ENCODE peak calls at places on chromosomes 11 and 22, in seven cellular contexts. O is nephron progenitor cell; B is GM06990; I is stromal cell of bone marrow; H is heart left ventricle; C is HEK293T; N is activated CD4-positive, alpha-beta T cell treated with anti-CD3 and anti-CD28 coated beads for 36 hours. X is an unnamed sample.

GRCh38 chr11:19646921-19647320 is 65.7 kb upstream of the NAV2 start:
- DNase-seq in O (no peak), B (no peak), I (peak; percentile 92), H (no peak), C (no peak), N (no peak), X (peak; percentile 99)

GRCh38 chr11:117876341-117877119 is at the start of gene FXYD6:
- DNase-seq in O (peak; percentile 78), B (no peak), I (no peak), H (peak; percentile 77), C (peak; percentile 77), N (peak; percentile 24), X (no peak)

GRCh38 chr11:74418509-74418895 is 20.3 kb upstream of the PGM2L1 start:
- DNase-seq in O (no peak), B (no peak), I (peak; percentile 81), H (no peak), C (peak; percentile 14), N (no peak), X (peak; percentile 37)

GRCh38 chr11:94433049-94433448 is 31.8 kb upstream of the GPR83 start:
- DNase-seq in O (no peak), B (no peak), I (no peak), H (no peak), C (no peak), N (no peak), X (no peak)

GRCh38 chr11:67312187-67313021 is 9.1 kb downstream of the SSH3 start:
- DNase-seq in O (no peak), B (no peak), I (no peak), H (peak; percentile 30), C (peak; percentile 2), N (peak; percentile 57), X (no peak)

GRCh38 chr11:117171648-117172051 is 6.9 kb upstream of the SIDT2 start:
- DNase-seq in O (no peak), B (no peak), I (no peak), H (no peak), C (no peak), N (no peak), X (no peak)

GRCh38 chr11:2662024-2662312 is 37.8 kb downstream of the KCNQ1OT1 start:
- DNase-seq in O (no peak), B (no peak), I (no peak), H (peak; percentile 10), C (no peak), N (no peak), X (no peak)

GRCh38 chr11:116605543-116605942 is 167.2 kb downstream of the BUD13 start:
- DNase-seq in O (peak; percentile 93), B (no peak), I (no peak), H (peak; percentile 23), C (peak; percentile 69), N (peak; percentile 67), X (no peak)

GRCh38 chr11:130431337-130431773 is 2.9 kb upstream of the ADAMTS8 start:
- DNase-seq in O (peak; percentile 90), B (no peak), I (no peak), H (peak; percentile 75), C (peak; percentile 64), N (peak; percentile 84), X (peak; percentile 44)

GRCh38 chr11:66850235-66850587 is 6.7 kb upstream of the LRFN4 start:
- DNase-seq in O (no peak), B (no peak), I (no peak), H (no peak), C (no peak), N (no peak), X (no peak)

GRCh38 chr11:69385832-69386415 is 92.0 kb downstream of the MYEOV start:
- DNase-seq in O (no peak), B (no peak), I (no peak), H (no peak), C (no peak), N (peak; percentile 3), X (no peak)

GRCh38 chr11:32032478-32032877 is 58.4 kb upstream of the RCN1 start:
- DNase-seq in O (no peak), B (peak; percentile 10), I (no peak), H (no peak), C (no peak), N (no peak), X (peak; percentile 18)

GRCh38 chr11:78069465-78069864 is 5.8 kb downstream of the THRSP start:
- DNase-seq in O (no peak), B (no peak), I (no peak), H (peak; percentile 47), C (no peak), N (no peak), X (no peak)

GRCh38 chr11:86639172-86639571 is 33.2 kb downstream of the ME3 start:
- DNase-seq in O (no peak), B (no peak), I (no peak), H (no peak), C (no peak), N (no peak), X (no peak)

GRCh38 chr22:23256986-23257888 is 76.9 kb downstream of the BCR start:
- DNase-seq in O (no peak), B (no peak), I (peak; percentile 46), H (peak; percentile 70), C (no peak), N (no peak), X (peak; percentile 68)

GRCh38 chr22:23182289-23183106 is 2.2 kb downstream of the BCR start:
- DNase-seq in O (peak; percentile 57), B (peak; percentile 37), I (no peak), H (no peak), C (peak; percentile 66), N (peak; percentile 86), X (no peak)

GRCh38 chr11:113481672-113482071 is 6.5 kb upstream of the DRD2 start:
- DNase-seq in O (no peak), B (no peak), I (no peak), H (no peak), C (no peak), N (no peak), X (no peak)

GRCh38 chr11:48081151-48082010 is 101.0 kb downstream of the PTPRJ start:
- DNase-seq in O (no peak), B (no peak), I (peak; percentile 80), H (peak; percentile 75), C (no peak), N (peak; percentile 54), X (peak; percentile 93)

GRCh38 chr11:1073851-1074243 is 827 bp upstream of the MUC2 start:
- DNase-seq in O (no peak), B (no peak), I (no peak), H (no peak), C (no peak), N (no peak), X (no peak)

GRCh38 chr11:76793391-76793811 is 10.2 kb downstream of the TSKU start:
- DNase-seq in O (no peak), B (no peak), I (no peak), H (peak; percentile 17), C (no peak), N (no peak), X (no peak)

GRCh38 chr11:2310786-2311455 is 9.1 kb downstream of the TSPAN32 start:
- DNase-seq in O (no peak), B (no peak), I (no peak), H (no peak), C (no peak), N (no peak), X (no peak)

GRCh38 chr22:20992456-20993303 is 9.2 kb downstream of the THAP7 start:
- DNase-seq in O (no peak), B (no peak), I (no peak), H (no peak), C (no peak), N (no peak), X (no peak)